ENCODE peak calls at places on chromosomes 6 and 20, in seven cellular contexts. N is AG20443; Z is activated naive CD4-positive, alpha-beta T cell treated with anti-CD3 and anti-CD28 coated beads, Interleukin-2, amount 50 U/mL, for 16 hours; V is SK-N-DZ; G is Kasumi-1; E is lung microvascular endothelial cell; D is tibial nerve. W is an unnamed sample.

GRCh38 chr6:30007132-30007764 is 53.8 kb upstream of the POLR1H start:
- DNase-seq in N (peak; percentile 15), Z (peak; percentile 18), V (no peak), G (no peak), E (no peak), D (no peak), W (peak; percentile 37)

GRCh38 chr6:45543298-45544235 is 165.8 kb upstream of the SUPT3H start:
- DNase-seq in N (no peak), Z (no peak), V (no peak), G (no peak), E (no peak), D (no peak), W (no peak)

GRCh38 chr6:137749595-137750215 is 117.4 kb upstream of the TNFAIP3 start:
- DNase-seq in N (peak; percentile 45), Z (no peak), V (no peak), G (no peak), E (peak; percentile 14), D (no peak), W (no peak)

GRCh38 chr6:25697537-25698340 is 45.7 kb downstream of the SCGN start:
- DNase-seq in N (no peak), Z (no peak), V (no peak), G (no peak), E (no peak), D (no peak), W (no peak)

GRCh38 chr6:154516276-154516675 is 5.8 kb upstream of the CNKSR3 start:
- DNase-seq in N (no peak), Z (no peak), V (no peak), G (no peak), E (no peak), D (no peak), W (no peak)

GRCh38 chr6:113855500-113856010 is 1.6 kb upstream of the MARCKS start:
- DNase-seq in N (peak; percentile 8), Z (no peak), V (peak; percentile 69), G (no peak), E (peak; percentile 40), D (no peak), W (peak; percentile 40)

GRCh38 chr6:24313477-24314141 is 44.2 kb downstream of the DCDC2 start:
- DNase-seq in N (peak; percentile 15), Z (no peak), V (no peak), G (no peak), E (peak; percentile 29), D (no peak), W (no peak)

GRCh38 chr20:51784299-51784698 is 16.1 kb upstream of the ATP9A start:
- DNase-seq in N (no peak), Z (no peak), V (no peak), G (no peak), E (no peak), D (no peak), W (no peak)

GRCh38 chr6:158589371-158589770 is 29.5 kb downstream of the TMEM181 start:
- DNase-seq in N (no peak), Z (no peak), V (no peak), G (no peak), E (no peak), D (no peak), W (no peak)

GRCh38 chr20:62484478-62484877 is 8.7 kb upstream of the GATA5 start:
- DNase-seq in N (no peak), Z (no peak), V (no peak), G (no peak), E (no peak), D (no peak), W (no peak)

GRCh38 chr6:133689863-133690262 is 199.1 kb upstream of the TCF21 start:
- DNase-seq in N (no peak), Z (no peak), V (no peak), G (no peak), E (no peak), D (no peak), W (no peak)

W was measured in activated B cell treated with CpG ODN at 0.5 μM for 24 hours.